ENCODE peak calls at places on chromosomes 2 and 18, in four cellular contexts. Y, S, Q and V are unnamed samples. For H3K36me3 and H3K9me3, the result is how much of the 10 kb centered on the place peaks cover.

GRCh38 chr2:192197387-192197786 is 2.7 kb upstream of the TMEFF2 start:
- DNase-seq in Y (no peak), S (no peak), Q (no peak), V (no peak)

GRCh38 chr2:37713258-37713700 is 41.8 kb upstream of the CDC42EP3 start:
- DNase-seq in S (no peak), Q (no peak), Y (no peak), V (peak)

GRCh38 chr2:54636425-54637139 is 86.9 kb upstream of the EML6 start:
- DNase-seq in Y (no peak), Q (no peak), S (no peak), V (no peak)

GRCh38 chr2:24579053-24579803 is 88.2 kb downstream of the NCOA1 start:
- DNase-seq in S (no peak), Q (no peak), Y (no peak), V (no peak)

GRCh38 chr2:144801325-144801724 is 281.4 kb upstream of the ZEB2 start:
- DNase-seq in Y (no peak), Q (no peak), S (no peak), V (no peak)

GRCh38 chr2:223860809-223861738 is 23.7 kb upstream of the AP1S3 start:
- DNase-seq in Q (no peak), Y (no peak), S (no peak), V (peak)

GRCh38 chr2:240410004-240410403 is 25.5 kb upstream of the GPC1 start:
- DNase-seq in S (no peak), Y (no peak), Q (no peak), V (no peak)

GRCh38 chr18:43234889-43235288 is 42.4 kb downstream of the SYT4 start:
- DNase-seq in Y (no peak), Q (no peak), S (no peak), V (no peak)

GRCh38 chr18:28086530-28087172 is 90.3 kb downstream of the CDH2 start:
- DNase-seq in S (no peak), Q (no peak), Y (no peak), V (peak)

GRCh38 chr2:197152451-197153228 is 157.9 kb downstream of the ANKRD44 start:
- DNase-seq in S (no peak), Y (no peak), Q (no peak), V (no peak)

GRCh38 chr2:203870942-203871341 is 3.4 kb downstream of the CTLA4 start:
- DNase-seq in Q (no peak), S (no peak), Y (no peak), V (no peak)

GRCh38 chr2:101160454-101160853 is 9.3 kb upstream of the TBC1D8 start:
- DNase-seq in Y (no peak), Q (no peak), S (no peak), V (peak)

GRCh38 chr2:86072271-86072858 is 33.3 kb downstream of the POLR1A start:
- DNase-seq in Q (no peak), S (no peak), Y (no peak), V (peak)

GRCh38 chr18:76461148-76461547 is 33.9 kb downstream of the ZNF516 start:
- DNase-seq in S (no peak), Q (no peak), Y (no peak), V (no peak)

GRCh38 chr2:240885980-240886565 is 9.9 kb downstream of the MAB21L4 start:
- DNase-seq in Y (no peak), Q (no peak), S (no peak), V (no peak)

GRCh38 chr2:80117401-80117800 is 187.2 kb downstream of the LRRTM1 start:
- DNase-seq in Y (no peak), Q (no peak), S (no peak), V (no peak)

GRCh38 chr2:216491757-216492635 is 6.6 kb upstream of the RPL37A start:
- DNase-seq in S (no peak), Y (no peak), Q (no peak), V (no peak)

GRCh38 chr18:55161966-55162365 is 202.7 kb upstream of the CCDC68 start:
- DNase-seq in Q (no peak), Y (no peak), S (no peak), V (no peak)

GRCh38 chr2:174971868-174972781 is 33.1 kb downstream of the CHN1 start:
- DNase-seq in Q (no peak), S (no peak), Y (no peak), V (peak)

GRCh38 chr2:162115076-162115475 is 37.0 kb downstream of the GCG start:
- DNase-seq in S (no peak), Q (no peak), Y (no peak), V (no peak)

GRCh38 chr2:85437488-85438290 is 19.2 kb downstream of the SH2D6 start:
- DNase-seq in S (peak), Q (peak), Y (peak), V (peak)

GRCh38 chr18:69230204-69230603 is 170.5 kb upstream of the DOK6 start:
- DNase-seq in S (no peak), Q (no peak), Y (no peak), V (no peak)

GRCh38 chr2:75447168-75447567 is 113.6 kb downstream of the EVA1A start:
- DNase-seq in Q (no peak), S (no peak), Y (no peak), V (no peak)

GRCh38 chr18:25518716-25519053 is 166.7 kb upstream of the ZNF521 start:
- DNase-seq in Y (no peak), Q (no peak), S (no peak), V (no peak)

GRCh38 chr18:46155652-46156051 is 51.5 kb downstream of the HAUS1 start:
- DNase-seq in Y (no peak), Q (no peak), S (no peak), V (peak)

GRCh38 chr2:72144746-72145657 is 2.7 kb downstream of the CYP26B1 start:
- DNase-seq in S (peak), Q (no peak), Y (peak), V (peak)

GRCh38 chr2:220106065-220106464 is 478.6 kb downstream of the SLC4A3 start:
- DNase-seq in Y (no peak), Q (no peak), S (no peak), V (no peak)

GRCh38 chr2:101299601-101300000 is 8.9 kb downstream of the RNF149 start:
- DNase-seq in S (no peak), Y (no peak), Q (no peak), V (no peak)

GRCh38 chr2:232652505-232652851 is 19.1 kb downstream of the EFHD1 start:
- DNase-seq in Y (no peak), S (peak), Q (no peak), V (no peak)

GRCh38 chr18:36493349-36494281 is 196.1 kb downstream of the FHOD3 start:
- DNase-seq in Q (no peak), Y (no peak), S (no peak), V (no peak)

GRCh38 chr2:160920791-160921303 is 239.4 kb upstream of the TANK start:
- DNase-seq in Y (peak), Q (no peak), S (no peak), V (peak)

GRCh38 chr2:45028276-45028675 is 19.0 kb upstream of the SIX2 start:
- DNase-seq in Y (no peak), Q (no peak), S (no peak), V (no peak)

GRCh38 chr2:16194530-16194929 is 254.2 kb downstream of the MYCN start:
- DNase-seq in Y (no peak), Q (no peak), S (no peak), V (no peak)

GRCh38 chr18:23927821-23928746 is 86.5 kb upstream of the TTC39C start:
- DNase-seq in Q (no peak), S (no peak), Y (no peak), V (peak)

GRCh38 chr2:145027073-145027459 is 507.1 kb upstream of the ZEB2 start:
- DNase-seq in Q (no peak), S (no peak), Y (no peak), V (no peak)

GRCh38 chr2:11481789-11482472 is 16.0 kb upstream of the E2F6 start:
- DNase-seq in Y (peak), S (no peak), Q (no peak), V (no peak)

GRCh38 chr18:53947092-53947640 is 277.3 kb downstream of the MBD2 start:
- DNase-seq in Y (no peak), S (no peak), Q (no peak), V (no peak)

GRCh38 chr2:217918220-217919024 is 84.4 kb downstream of the TNS1 start:
- DNase-seq in Q (no peak), S (peak), Y (no peak), V (peak)

GRCh38 chr18:31243740-31244512 is 74.0 kb upstream of the DSG1 start:
- DNase-seq in Q (no peak), S (no peak), Y (no peak), V (no peak)

GRCh38 chr2:148253716-148254115 is 232.8 kb downstream of the MBD5 start:
- DNase-seq in S (no peak), Y (no peak), Q (no peak), V (no peak)
- H3K36me3 ChIP-seq in S (under half), Y (under half), Q (under half), V (under half)

GRCh38 chr2:206800501-206801416 is 35.4 kb downstream of the FASTKD2 start:
- DNase-seq in Q (no peak), S (peak), Y (peak), V (peak)
- H3K4me3 ChIP-seq in Q (peak), S (no peak), Y (no peak), V (no peak)

GRCh38 chr2:57217013-57217412 is 829.6 kb upstream of the VRK2 start:
- DNase-seq in Q (no peak), Y (no peak), S (no peak), V (no peak)

GRCh38 chr2:57218206-57218605 is 828.4 kb upstream of the VRK2 start:
- DNase-seq in Y (no peak), S (no peak), Q (no peak), V (no peak)
- H3K9me3 ChIP-seq in Y (under half), S (under half), Q (under half), V (under half)

GRCh38 chr2:230870544-230871360 is 6.0 kb downstream of the ITM2C start:
- DNase-seq in Q (no peak), S (peak), Y (no peak), V (peak)

GRCh38 chr2:230871361-230872150 is 6.8 kb downstream of the ITM2C start:
- DNase-seq in S (no peak), Q (no peak), Y (no peak), V (peak)

GRCh38 chr2:230868947-230869690 is 4.4 kb downstream of the ITM2C start:
- DNase-seq in Q (no peak), Y (no peak), S (no peak), V (peak)

GRCh38 chr2:230868151-230868946 is 3.6 kb downstream of the ITM2C start:
- DNase-seq in Y (no peak), S (no peak), Q (no peak), V (no peak)

GRCh38 chr2:230869691-230870543 is 5.2 kb downstream of the ITM2C start:
- DNase-seq in S (peak), Y (no peak), Q (no peak), V (peak)
- H3K36me3 ChIP-seq in S (under half), Y (under half), Q (under half), V (under half)

GRCh38 chr18:21686282-21687105 is 18.1 kb downstream of the ABHD3 start:
- DNase-seq in S (no peak), Y (no peak), Q (no peak), V (no peak)
- H3K4me3 ChIP-seq in S (no peak), Y (no peak), Q (no peak), V (no peak)